ENCODE peak calls at places on chromosome 14, in ten cellular contexts. N is KG1; Y is activated CD4-positive, alpha-beta T cell treated with anti-CD3 and anti-CD28 coated beads, Interleukin-2, amount 50 U/mL, for 1 hour; C is stimulated activated CD4-positive, alpha-beta T cell treated with anti-CD3 and anti-CD28 coated beads, Interleukin-4, amount 100 ng/mL, for 4 hours; K is Peyer's patch; S is NCI-H1417; X is activated CD8-positive, alpha-beta memory T cell treated with anti-CD3 and anti-CD28 coated beads, Interleukin-2, amount 50 U/mL, for 4 hours; G is DMS153; E is amniotic stem cell; Q is HuH-7.5. F is an unnamed sample.
A peak's percentile ranks its signal among the peaks of the same experiment; 100 is the strongest.

GRCh38 chr14:103121846-103122577 is 1.2 kb upstream of the TNFAIP2 start:
- DNase-seq in N (peak; percentile 47), Y (no peak), C (no peak), K (peak; percentile 78), S (peak; percentile 96), X (no peak), G (peak; percentile 85), E (no peak), Q (peak; percentile 69), F (peak; percentile 54)

GRCh38 chr14:104993306-104993705 is 7.7 kb downstream of the CLBA1 start:
- DNase-seq in N (no peak), Y (no peak), C (no peak), K (peak; percentile 24), S (no peak), X (no peak), G (no peak), E (no peak), Q (no peak), F (no peak)

GRCh38 chr14:97290065-97290464 is 492.9 kb downstream of the VRK1 start:
- DNase-seq in N (no peak), Y (no peak), C (no peak), K (no peak), S (no peak), X (no peak), G (no peak), E (no peak), Q (no peak), F (no peak)

GRCh38 chr14:42214981-42215491 is 608.4 kb downstream of the LRFN5 start:
- DNase-seq in N (no peak), Y (no peak), C (no peak), K (no peak), S (no peak), X (no peak), G (no peak), E (no peak), Q (no peak), F (no peak)

GRCh38 chr14:99270491-99271287 is 1.3 kb downstream of the BCL11B start:
- DNase-seq in N (no peak), Y (no peak), C (no peak), K (peak; percentile 67), S (no peak), X (no peak), G (no peak), E (no peak), Q (peak; percentile 28), F (no peak)

GRCh38 chr14:89826581-89826980 is 127.9 kb downstream of the EFCAB11 start:
- DNase-seq in N (peak; percentile 20), Y (no peak), C (no peak), K (no peak), S (no peak), X (no peak), G (no peak), E (no peak), Q (no peak), F (no peak)

GRCh38 chr14:52328286-52328685 is 14.2 kb downstream of the PTGER2 start:
- DNase-seq in N (no peak), Y (no peak), C (no peak), K (no peak), S (no peak), X (no peak), G (no peak), E (no peak), Q (no peak), F (no peak)

GRCh38 chr14:105053996-105054395 is 11.2 kb downstream of the GPR132 start:
- DNase-seq in N (no peak), Y (no peak), C (no peak), K (no peak), S (no peak), X (no peak), G (no peak), E (no peak), Q (no peak), F (no peak)

GRCh38 chr14:80425686-80426085 is 214.4 kb upstream of the DIO2 start:
- DNase-seq in N (no peak), Y (no peak), C (no peak), K (no peak), S (no peak), X (no peak), G (no peak), E (peak; percentile 88), Q (no peak), F (no peak)

GRCh38 chr14:91511014-91511466 is 930 bp upstream of the PPP4R3A start:
- DNase-seq in N (peak; percentile 49), Y (no peak), C (no peak), K (no peak), S (peak; percentile 46), X (no peak), G (no peak), E (no peak), Q (peak; percentile 16), F (no peak)

GRCh38 chr14:79515158-79515557 is 696.1 kb downstream of the DIO2 start:
- DNase-seq in N (no peak), Y (no peak), C (no peak), K (no peak), S (no peak), X (no peak), G (no peak), E (no peak), Q (no peak), F (no peak)

GRCh38 chr14:29016050-29016900 is 249.7 kb downstream of the FOXG1 start:
- DNase-seq in N (no peak), Y (no peak), C (no peak), K (no peak), S (peak; percentile 58), X (no peak), G (no peak), E (no peak), Q (no peak), F (peak; percentile 70)

GRCh38 chr14:61527325-61528100 is 167.8 kb upstream of the HIF1A start:
- DNase-seq in N (no peak), Y (no peak), C (no peak), K (no peak), S (no peak), X (no peak), G (no peak), E (no peak), Q (no peak), F (no peak)

GRCh38 chr14:22982477-22983245 is at the start of gene AJUBA:
- DNase-seq in N (peak; percentile 79), Y (peak; percentile 73), C (peak; percentile 75), K (peak; percentile 83), S (no peak), X (peak; percentile 75), G (no peak), E (peak; percentile 77), Q (peak; percentile 97), F (peak; percentile 87)

GRCh38 chr14:101559624-101560533 is 1.4 kb upstream of the DIO3 start:
- DNase-seq in N (peak; percentile 4), Y (no peak), C (no peak), K (no peak), S (no peak), X (no peak), G (no peak), E (no peak), Q (peak; percentile 76), F (no peak)

F was measured in GM12865.